ENCODE peak calls at places on chromosomes 3 and 15, in eight cellular contexts. L, J, D, C, V, P, S and W are unnamed samples.

GRCh38 chr3:133547432-133548041 is 25.9 kb upstream of the CDV3 start:
- DNase-seq in L (peak), J (no peak), D (peak), C (no peak), V (no peak), P (peak), S (no peak), W (no peak)

GRCh38 chr3:160677459-160677901 is 520 bp downstream of the ARL14 start:
- DNase-seq in L (no peak), J (no peak), D (peak), C (no peak), V (peak), P (peak), S (no peak), W (no peak)

GRCh38 chr3:186173202-186173815 is 64.4 kb upstream of the ETV5 start:
- DNase-seq in L (no peak), J (no peak), D (no peak), C (no peak), V (no peak), P (no peak), S (no peak), W (no peak)

GRCh38 chr3:150252462-150252861 is 155.6 kb upstream of the TSC22D2 start:
- DNase-seq in L (no peak), J (no peak), D (peak), C (no peak), V (no peak), P (no peak), S (no peak), W (no peak)

GRCh38 chr3:56055616-56056350 is 412.5 kb downstream of the ERC2 start:
- DNase-seq in L (no peak), J (no peak), D (peak), C (no peak), V (no peak), P (no peak), S (no peak), W (no peak)

GRCh38 chr15:77905301-77905920 is 172.1 kb downstream of the TBC1D2B start:
- DNase-seq in L (peak), J (no peak), D (no peak), C (no peak), V (no peak), P (no peak), S (no peak), W (peak)

GRCh38 chr3:105868450-105868744 is 415 bp downstream of the CBLB start:
- DNase-seq in L (peak), J (no peak), D (peak), C (no peak), V (peak), P (peak), S (peak), W (peak)

GRCh38 chr15:50979041-50979440 is 70.6 kb downstream of the AP4E1 start:
- DNase-seq in L (no peak), J (no peak), D (peak), C (no peak), V (no peak), P (no peak), S (no peak), W (no peak)

GRCh38 chr3:160052385-160053047 is 63.9 kb downstream of the IL12A start:
- DNase-seq in L (no peak), J (no peak), D (peak), C (no peak), V (no peak), P (no peak), S (no peak), W (no peak)

GRCh38 chr3:15629860-15630597 is 28.5 kb downstream of the BTD start:
- DNase-seq in L (no peak), J (no peak), D (peak), C (peak), V (peak), P (peak), S (peak), W (no peak)

GRCh38 chr3:133965033-133965570 is 64.6 kb downstream of the SLCO2A1 start:
- DNase-seq in L (no peak), J (no peak), D (peak), C (no peak), V (no peak), P (no peak), S (no peak), W (peak)

GRCh38 chr15:40424483-40425115 is 16.2 kb upstream of the BAHD1 start:
- DNase-seq in L (no peak), J (no peak), D (no peak), C (no peak), V (no peak), P (no peak), S (no peak), W (no peak)

GRCh38 chr15:28881600-28881999 is 4.2 kb upstream of the APBA2 start:
- DNase-seq in L (no peak), J (no peak), D (no peak), C (no peak), V (no peak), P (no peak), S (no peak), W (no peak)

GRCh38 chr3:74507691-74508090 is 106.8 kb downstream of the CNTN3 start:
- DNase-seq in L (no peak), J (no peak), D (no peak), C (no peak), V (no peak), P (no peak), S (no peak), W (no peak)

GRCh38 chr15:52080031-52080430 is 32.5 kb downstream of the BCL2L10 start:
- DNase-seq in L (no peak), J (no peak), D (peak), C (no peak), V (no peak), P (peak), S (no peak), W (no peak)

GRCh38 chr3:125310623-125311076 is 64.5 kb downstream of the ZNF148 start:
- DNase-seq in L (no peak), J (no peak), D (no peak), C (no peak), V (no peak), P (no peak), S (peak), W (no peak)

GRCh38 chr3:122235147-122235546 is 51.7 kb downstream of the CASR start:
- DNase-seq in L (no peak), J (no peak), D (no peak), C (no peak), V (no peak), P (no peak), S (no peak), W (no peak)

GRCh38 chr15:56248276-56248675 is 4.6 kb upstream of the RFX7 start:
- DNase-seq in L (no peak), J (no peak), D (no peak), C (no peak), V (no peak), P (no peak), S (no peak), W (no peak)

GRCh38 chr3:52531636-52532516 is 1.8 kb downstream of the NT5DC2 start:
- DNase-seq in L (peak), J (no peak), D (no peak), C (no peak), V (peak), P (no peak), S (no peak), W (no peak)

GRCh38 chr3:59451800-59452741 is 402.2 kb upstream of the CFAP20DC start:
- DNase-seq in L (no peak), J (no peak), D (no peak), C (no peak), V (no peak), P (peak), S (peak), W (no peak)

GRCh38 chr3:45104715-45105711 is 41.2 kb downstream of the CDCP1 start:
- DNase-seq in L (no peak), J (peak), D (peak), C (no peak), V (no peak), P (no peak), S (peak), W (no peak)

GRCh38 chr3:71444028-71444860 is 139.3 kb downstream of the FOXP1 start:
- DNase-seq in L (peak), J (peak), D (peak), C (no peak), V (no peak), P (peak), S (peak), W (no peak)

GRCh38 chr3:152048826-152049225 is 175.4 kb downstream of the SUCNR1 start:
- DNase-seq in L (no peak), J (no peak), D (no peak), C (no peak), V (no peak), P (no peak), S (no peak), W (no peak)

GRCh38 chr3:142973217-142974009 is 9.9 kb upstream of the PAQR9 start:
- DNase-seq in L (no peak), J (no peak), D (no peak), C (no peak), V (no peak), P (no peak), S (no peak), W (no peak)

GRCh38 chr3:170815930-170816329 is 54.1 kb downstream of the RPL22L1 start:
- DNase-seq in L (no peak), J (no peak), D (no peak), C (no peak), V (no peak), P (no peak), S (no peak), W (no peak)

GRCh38 chr3:153315781-153316180 is 153.8 kb downstream of the RAP2B start:
- DNase-seq in L (no peak), J (peak), D (peak), C (no peak), V (no peak), P (no peak), S (no peak), W (no peak)

GRCh38 chr3:195151866-195152526 is 119.0 kb downstream of the XXYLT1 start:
- DNase-seq in L (no peak), J (no peak), D (peak), C (peak), V (no peak), P (peak), S (no peak), W (no peak)

GRCh38 chr15:74826911-74827310 is 484 bp downstream of the CPLX3 start:
- DNase-seq in L (no peak), J (no peak), D (no peak), C (no peak), V (peak), P (no peak), S (no peak), W (no peak)

GRCh38 chr3:139975592-139976360 is 40.8 kb downstream of the CLSTN2 start:
- DNase-seq in L (no peak), J (no peak), D (peak), C (no peak), V (no peak), P (no peak), S (no peak), W (no peak)

GRCh38 chr3:25150199-25150598 is 277.9 kb upstream of the RARB start:
- DNase-seq in L (no peak), J (no peak), D (no peak), C (no peak), V (peak), P (no peak), S (no peak), W (no peak)

GRCh38 chr15:77013786-77014136 is 18.8 kb downstream of the PSTPIP1 start:
- DNase-seq in L (no peak), J (no peak), D (no peak), C (peak), V (no peak), P (peak), S (peak), W (no peak)

GRCh38 chr3:173502983-173503568 is 105.5 kb downstream of the NLGN1 start:
- DNase-seq in L (no peak), J (no peak), D (peak), C (no peak), V (no peak), P (no peak), S (no peak), W (no peak)

GRCh38 chr3:4846529-4846928 is 132.7 kb upstream of the BHLHE40 start:
- DNase-seq in L (no peak), J (no peak), D (no peak), C (no peak), V (no peak), P (no peak), S (no peak), W (no peak)

GRCh38 chr3:121786485-121786884 is 36.9 kb upstream of the GOLGB1 start:
- DNase-seq in L (no peak), J (peak), D (no peak), C (no peak), V (no peak), P (no peak), S (no peak), W (no peak)

GRCh38 chr3:188797045-188797444 is 374.7 kb upstream of the TPRG1 start:
- DNase-seq in L (no peak), J (no peak), D (no peak), C (no peak), V (no peak), P (no peak), S (no peak), W (no peak)

GRCh38 chr3:172181936-172182708 is 142.7 kb downstream of the FNDC3B start:
- DNase-seq in L (no peak), J (no peak), D (peak), C (no peak), V (no peak), P (peak), S (peak), W (no peak)

DNA sequence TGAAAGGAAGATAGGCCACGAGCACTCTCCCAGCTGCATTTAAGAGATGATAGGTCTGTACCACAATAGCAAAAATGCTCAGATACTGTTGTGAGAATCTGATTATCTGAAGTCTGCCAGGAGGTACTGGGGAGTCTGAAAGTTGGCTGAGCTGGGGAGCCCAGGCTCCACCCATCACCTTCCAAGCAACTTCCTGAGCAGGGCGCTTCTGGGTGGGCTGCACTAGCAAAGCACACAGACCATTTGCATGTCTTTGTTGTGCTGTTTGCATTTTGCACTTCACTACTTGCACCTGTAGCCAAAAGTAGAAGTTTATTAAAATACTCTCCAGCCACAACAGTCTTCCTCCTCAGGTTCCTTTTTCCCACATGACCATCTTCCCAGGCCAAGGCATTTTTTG is 133.2 kb downstream of the ALDH1A2 start:
- DNase-seq in L (no peak), J (no peak), D (no peak), C (no peak), V (no peak), P (no peak), S (no peak), W (no peak)
- TF ChIP-seq CTCF in L (no peak), J (no peak), D (no peak), C (no peak), V (no peak), P (no peak), S (no peak), W (no peak)

DNA sequence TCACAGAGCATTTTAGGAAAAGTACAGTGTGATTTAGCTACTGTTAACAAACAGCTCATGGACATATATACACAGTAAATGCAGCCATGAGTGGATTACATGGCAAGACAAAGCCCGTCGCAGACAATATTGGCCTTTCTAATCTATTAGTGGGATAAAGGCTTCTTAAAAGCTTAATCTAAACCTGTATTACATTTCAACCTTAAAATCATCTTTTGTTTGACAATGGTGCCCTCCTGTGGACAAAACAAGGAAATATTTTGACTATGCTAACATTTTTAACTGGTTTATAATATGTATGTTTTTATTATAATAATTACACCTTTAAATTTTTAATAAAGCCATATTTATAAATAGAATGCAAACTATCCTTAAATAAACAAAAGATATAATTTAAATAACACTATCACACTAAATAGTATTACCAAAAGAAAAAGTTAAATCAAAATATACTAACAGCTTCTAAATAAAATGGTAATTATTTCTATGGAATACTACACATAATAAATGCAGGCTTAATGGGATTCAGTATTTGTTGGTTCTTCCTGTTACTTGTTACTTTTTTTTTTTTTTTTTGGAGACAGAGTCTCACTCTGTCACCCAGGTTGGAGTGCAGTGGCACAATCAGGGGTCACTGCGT is 38.6 kb downstream of the TAFA4 start:
- DNase-seq in L (no peak), J (no peak), D (peak), C (no peak), V (peak), P (peak), S (no peak), W (no peak)
- TF ChIP-seq CTCF in L (peak), J (peak), D (peak), C (peak), V (peak), P (peak), S (peak), W (peak)

GRCh38 chr3:158918008-158918407 is 116.2 kb downstream of the MFSD1 start:
- DNase-seq in L (no peak), J (no peak), D (peak), C (peak), V (peak), P (peak), S (peak), W (no peak)
- TF ChIP-seq CTCF in L (peak), J (peak), D (peak), C (peak), V (peak), P (peak), S (peak), W (peak)

GRCh38 chr15:80695099-80695910 is at the start of gene ABHD17C:
- DNase-seq in L (peak), J (no peak), D (peak), C (no peak), V (peak), P (peak), S (peak), W (no peak)

GRCh38 chr15:80693682-80694623 is 1.2 kb upstream of the ABHD17C start:
- DNase-seq in L (no peak), J (no peak), D (peak), C (no peak), V (no peak), P (no peak), S (peak), W (no peak)

GRCh38 chr15:80697316-80697715 is 2.2 kb downstream of the ABHD17C start:
- DNase-seq in L (no peak), J (no peak), D (no peak), C (no peak), V (no peak), P (no peak), S (no peak), W (no peak)

GRCh38 chr15:80694624-80695098 is 449 bp upstream of the ABHD17C start:
- DNase-seq in L (peak), J (no peak), D (no peak), C (no peak), V (peak), P (no peak), S (peak), W (no peak)

GRCh38 chr15:80695911-80696651 is 971 bp downstream of the ABHD17C start:
- DNase-seq in L (peak), J (no peak), D (peak), C (no peak), V (peak), P (peak), S (peak), W (no peak)
- TF ChIP-seq CTCF in L (peak), J (peak), D (peak), C (peak), V (no peak), P (peak), S (peak), W (peak)

DNA sequence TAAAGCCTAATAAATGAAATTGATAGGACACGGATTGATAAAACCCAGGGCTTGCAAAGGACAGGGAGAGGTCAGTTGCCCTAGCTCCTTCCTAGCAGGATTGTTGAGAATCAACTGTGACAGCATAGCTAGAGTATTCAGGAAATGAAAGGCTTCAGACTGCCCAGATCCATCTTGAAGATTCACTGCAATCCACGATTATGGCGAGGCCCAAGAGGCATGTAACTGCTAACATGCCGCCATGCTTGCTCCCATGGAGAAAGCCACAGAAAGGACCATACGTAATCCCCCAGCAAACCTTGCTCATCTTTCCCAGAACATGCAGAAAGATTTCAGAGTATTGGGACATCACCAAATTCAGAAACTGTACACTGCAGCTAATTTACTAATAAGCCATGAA is 41.3 kb downstream of the MYH15 start:
- DNase-seq in L (no peak), J (no peak), D (no peak), C (no peak), V (no peak), P (no peak), S (no peak), W (no peak)
- TF ChIP-seq CTCF in L (no peak), J (no peak), D (no peak), C (no peak), V (no peak), P (no peak), S (no peak), W (no peak)